ENCODE peak calls at places on chromosomes 5 and 9, in ten cellular contexts. One of them, this sample, is unnamed.

GRCh38 chr5:134267366-134268018 is 41.6 kb upstream of the PPP2CA start:
- DNase-seq in heart left ventricle: no peak
- DNase-seq in CD4-positive, CD25-positive, alpha-beta regulatory T cell: no peak
- DNase-seq in neural progenitor cell: no peak
- DNase-seq in RWPE2: no peak
- DNase-seq in aorta: no peak
- DNase-seq in A549: no peak
- DNase-seq in CD8-positive, alpha-beta memory T cell: no peak
- DNase-seq in SJSA1: no peak
- DNase-seq in left ventricle myocardium inferior: no peak
- DNase-seq in this sample: no peak

GRCh38 chr5:33713087-33713486 is 178.7 kb downstream of the ADAMTS12 start:
- DNase-seq in heart left ventricle: no peak
- DNase-seq in CD4-positive, CD25-positive, alpha-beta regulatory T cell: no peak
- DNase-seq in neural progenitor cell: no peak
- DNase-seq in RWPE2: no peak
- DNase-seq in aorta: no peak
- DNase-seq in A549: no peak
- DNase-seq in CD8-positive, alpha-beta memory T cell: no peak
- DNase-seq in SJSA1: no peak
- DNase-seq in left ventricle myocardium inferior: no peak
- DNase-seq in this sample: no peak

GRCh38 chr9:84297162-84297821 is 43.3 kb downstream of the SLC28A3 start:
- DNase-seq in heart left ventricle: no peak
- DNase-seq in CD4-positive, CD25-positive, alpha-beta regulatory T cell: no peak
- DNase-seq in neural progenitor cell: no peak
- DNase-seq in RWPE2: no peak
- DNase-seq in aorta: no peak
- DNase-seq in A549: no peak
- DNase-seq in CD8-positive, alpha-beta memory T cell: no peak
- DNase-seq in SJSA1: no peak
- DNase-seq in left ventricle myocardium inferior: no peak
- DNase-seq in this sample: no peak

GRCh38 chr9:131485206-131485605 is 17.5 kb upstream of the POMT1 start:
- DNase-seq in heart left ventricle: no peak
- DNase-seq in CD4-positive, CD25-positive, alpha-beta regulatory T cell: no peak
- DNase-seq in neural progenitor cell: no peak
- DNase-seq in RWPE2: no peak
- DNase-seq in aorta: no peak
- DNase-seq in A549: no peak
- DNase-seq in CD8-positive, alpha-beta memory T cell: no peak
- DNase-seq in SJSA1: no peak
- DNase-seq in left ventricle myocardium inferior: no peak
- DNase-seq in this sample: no peak

GRCh38 chr5:146068977-146069779 is 36.2 kb downstream of the PLAC8L1 start:
- DNase-seq in heart left ventricle: no peak
- DNase-seq in CD4-positive, CD25-positive, alpha-beta regulatory T cell: no peak
- DNase-seq in neural progenitor cell: no peak
- DNase-seq in RWPE2: no peak
- DNase-seq in aorta: no peak
- DNase-seq in A549: no peak
- DNase-seq in CD8-positive, alpha-beta memory T cell: no peak
- DNase-seq in SJSA1: no peak
- DNase-seq in left ventricle myocardium inferior: no peak
- DNase-seq in this sample: no peak

GRCh38 chr5:17314907-17315471 is 97.6 kb downstream of the BASP1 start:
- DNase-seq in heart left ventricle: no peak
- DNase-seq in CD4-positive, CD25-positive, alpha-beta regulatory T cell: no peak
- DNase-seq in neural progenitor cell: no peak
- DNase-seq in RWPE2: no peak
- DNase-seq in aorta: no peak
- DNase-seq in A549: no peak
- DNase-seq in CD8-positive, alpha-beta memory T cell: no peak
- DNase-seq in SJSA1: no peak
- DNase-seq in left ventricle myocardium inferior: no peak
- DNase-seq in this sample: no peak

GRCh38 chr5:172504736-172505402 is 50.5 kb upstream of the SH3PXD2B start:
- DNase-seq in heart left ventricle: peak
- DNase-seq in CD4-positive, CD25-positive, alpha-beta regulatory T cell: no peak
- DNase-seq in neural progenitor cell: no peak
- DNase-seq in RWPE2: peak
- DNase-seq in aorta: no peak
- DNase-seq in A549: no peak
- DNase-seq in CD8-positive, alpha-beta memory T cell: no peak
- DNase-seq in SJSA1: peak
- DNase-seq in left ventricle myocardium inferior: peak
- DNase-seq in this sample: no peak

GRCh38 chr9:120735415-120736126 is 21.3 kb upstream of the MEGF9 start:
- DNase-seq in heart left ventricle: peak
- DNase-seq in CD4-positive, CD25-positive, alpha-beta regulatory T cell: no peak
- DNase-seq in neural progenitor cell: no peak
- DNase-seq in RWPE2: no peak
- DNase-seq in aorta: no peak
- DNase-seq in A549: no peak
- DNase-seq in CD8-positive, alpha-beta memory T cell: no peak
- DNase-seq in SJSA1: no peak
- DNase-seq in left ventricle myocardium inferior: no peak
- DNase-seq in this sample: no peak

GRCh38 chr9:91789941-91790340 is 160.1 kb downstream of the ROR2 start:
- DNase-seq in heart left ventricle: no peak
- DNase-seq in CD4-positive, CD25-positive, alpha-beta regulatory T cell: no peak
- DNase-seq in neural progenitor cell: no peak
- DNase-seq in RWPE2: no peak
- DNase-seq in aorta: no peak
- DNase-seq in A549: no peak
- DNase-seq in CD8-positive, alpha-beta memory T cell: no peak
- DNase-seq in SJSA1: no peak
- DNase-seq in left ventricle myocardium inferior: no peak
- DNase-seq in this sample: no peak

GRCh38 chr9:126471084-126471611 is 142.6 kb upstream of the LMX1B start:
- DNase-seq in heart left ventricle: peak
- DNase-seq in CD4-positive, CD25-positive, alpha-beta regulatory T cell: peak
- DNase-seq in neural progenitor cell: no peak
- DNase-seq in RWPE2: no peak
- DNase-seq in aorta: peak
- DNase-seq in A549: no peak
- DNase-seq in CD8-positive, alpha-beta memory T cell: peak
- DNase-seq in SJSA1: no peak
- DNase-seq in left ventricle myocardium inferior: peak
- DNase-seq in this sample: no peak

GRCh38 chr5:43482490-43483064 is 1.1 kb downstream of the TMEM267 start:
- DNase-seq in heart left ventricle: no peak
- DNase-seq in CD4-positive, CD25-positive, alpha-beta regulatory T cell: no peak
- DNase-seq in neural progenitor cell: no peak
- DNase-seq in RWPE2: no peak
- DNase-seq in aorta: no peak
- DNase-seq in A549: peak
- DNase-seq in CD8-positive, alpha-beta memory T cell: no peak
- DNase-seq in SJSA1: no peak
- DNase-seq in left ventricle myocardium inferior: no peak
- DNase-seq in this sample: no peak

GRCh38 chr9:36258170-36258988 is at the start of gene GNE:
- DNase-seq in heart left ventricle: peak
- DNase-seq in CD4-positive, CD25-positive, alpha-beta regulatory T cell: peak
- DNase-seq in neural progenitor cell: peak
- DNase-seq in RWPE2: peak
- DNase-seq in aorta: peak
- DNase-seq in A549: peak
- DNase-seq in CD8-positive, alpha-beta memory T cell: peak
- DNase-seq in SJSA1: peak
- DNase-seq in left ventricle myocardium inferior: peak
- DNase-seq in this sample: peak

GRCh38 chr5:177494356-177495195 is 2.8 kb downstream of the PDLIM7 start:
- DNase-seq in heart left ventricle: peak
- DNase-seq in CD4-positive, CD25-positive, alpha-beta regulatory T cell: no peak
- DNase-seq in neural progenitor cell: peak
- DNase-seq in RWPE2: peak
- DNase-seq in aorta: peak
- DNase-seq in A549: peak
- DNase-seq in CD8-positive, alpha-beta memory T cell: no peak
- DNase-seq in SJSA1: peak
- DNase-seq in left ventricle myocardium inferior: peak
- DNase-seq in this sample: no peak

GRCh38 chr9:91879231-91879630 is 70.8 kb downstream of the ROR2 start:
- DNase-seq in heart left ventricle: no peak
- DNase-seq in CD4-positive, CD25-positive, alpha-beta regulatory T cell: no peak
- DNase-seq in neural progenitor cell: no peak
- DNase-seq in RWPE2: no peak
- DNase-seq in aorta: no peak
- DNase-seq in A549: no peak
- DNase-seq in CD8-positive, alpha-beta memory T cell: no peak
- DNase-seq in SJSA1: no peak
- DNase-seq in left ventricle myocardium inferior: no peak
- DNase-seq in this sample: no peak

GRCh38 chr9:15525958-15526357 is 15.2 kb upstream of the PSIP1 start:
- DNase-seq in heart left ventricle: no peak
- DNase-seq in CD4-positive, CD25-positive, alpha-beta regulatory T cell: no peak
- DNase-seq in neural progenitor cell: no peak
- DNase-seq in RWPE2: no peak
- DNase-seq in aorta: no peak
- DNase-seq in A549: no peak
- DNase-seq in CD8-positive, alpha-beta memory T cell: no peak
- DNase-seq in SJSA1: no peak
- DNase-seq in left ventricle myocardium inferior: no peak
- DNase-seq in this sample: no peak

GRCh38 chr9:129080312-129080607 is 651 bp upstream of the DOLPP1 start:
- DNase-seq in heart left ventricle: no peak
- DNase-seq in CD4-positive, CD25-positive, alpha-beta regulatory T cell: no peak
- DNase-seq in neural progenitor cell: no peak
- DNase-seq in RWPE2: no peak
- DNase-seq in aorta: no peak
- DNase-seq in A549: no peak
- DNase-seq in CD8-positive, alpha-beta memory T cell: no peak
- DNase-seq in SJSA1: no peak
- DNase-seq in left ventricle myocardium inferior: no peak
- DNase-seq in this sample: no peak
- H3K27ac ChIP-seq in heart left ventricle: no peak
- H3K27ac ChIP-seq in CD4-positive, CD25-positive, alpha-beta regulatory T cell: peak
- H3K27ac ChIP-seq in neural progenitor cell: no peak
- H3K27ac ChIP-seq in RWPE2: no peak
- H3K27ac ChIP-seq in aorta: no peak
- H3K27ac ChIP-seq in A549: peak
- H3K27ac ChIP-seq in CD8-positive, alpha-beta memory T cell: peak
- H3K27ac ChIP-seq in SJSA1: no peak
- H3K27ac ChIP-seq in left ventricle myocardium inferior: peak
- H3K27ac ChIP-seq in this sample: no peak

DNA sequence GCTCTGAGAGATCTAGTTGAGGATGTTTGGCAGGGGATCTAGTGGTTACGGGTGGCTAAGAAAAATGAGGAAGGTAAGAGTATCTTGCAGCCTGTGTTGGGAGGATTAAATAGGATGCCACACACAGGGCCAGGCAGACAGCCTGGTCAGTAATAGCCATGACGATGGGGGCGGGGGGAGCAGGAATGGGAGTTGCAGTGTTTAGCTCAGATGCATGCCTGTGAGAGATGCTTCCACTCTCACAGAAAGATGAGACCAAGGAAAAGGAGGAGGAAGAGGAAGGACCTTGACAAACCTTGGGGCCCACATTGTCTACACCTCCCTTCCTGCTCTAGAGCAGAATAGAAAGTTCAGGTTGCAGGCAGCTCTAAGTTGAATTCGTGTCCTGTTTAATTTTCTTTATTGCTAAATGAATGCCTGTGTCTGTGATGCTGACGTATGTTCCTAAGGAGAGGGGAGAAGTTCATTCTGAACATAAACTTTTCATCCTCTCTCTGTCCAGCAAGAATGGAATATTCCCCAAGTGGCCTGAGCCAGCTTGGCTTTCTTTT is 28.7 kb downstream of the TGFBI start:
- DNase-seq in heart left ventricle: no peak
- DNase-seq in CD4-positive, CD25-positive, alpha-beta regulatory T cell: no peak
- DNase-seq in neural progenitor cell: no peak
- DNase-seq in RWPE2: no peak
- DNase-seq in aorta: peak
- DNase-seq in A549: no peak
- DNase-seq in CD8-positive, alpha-beta memory T cell: no peak
- DNase-seq in SJSA1: peak
- DNase-seq in left ventricle myocardium inferior: no peak
- DNase-seq in this sample: no peak
- H3K27ac ChIP-seq in heart left ventricle: no peak
- H3K27ac ChIP-seq in CD4-positive, CD25-positive, alpha-beta regulatory T cell: no peak
- H3K27ac ChIP-seq in neural progenitor cell: no peak
- H3K27ac ChIP-seq in RWPE2: peak
- H3K27ac ChIP-seq in aorta: peak
- H3K27ac ChIP-seq in A549: peak
- H3K27ac ChIP-seq in CD8-positive, alpha-beta memory T cell: no peak
- H3K27ac ChIP-seq in SJSA1: peak
- H3K27ac ChIP-seq in left ventricle myocardium inferior: peak
- H3K27ac ChIP-seq in this sample: no peak

GRCh38 chr5:150781706-150782614 is 3.4 kb downstream of the SMIM3 start:
- DNase-seq in heart left ventricle: peak
- DNase-seq in CD4-positive, CD25-positive, alpha-beta regulatory T cell: no peak
- DNase-seq in neural progenitor cell: peak
- DNase-seq in RWPE2: no peak
- DNase-seq in aorta: peak
- DNase-seq in A549: no peak
- DNase-seq in CD8-positive, alpha-beta memory T cell: no peak
- DNase-seq in SJSA1: no peak
- DNase-seq in left ventricle myocardium inferior: peak
- DNase-seq in this sample: no peak

GRCh38 chr5:150782850-150783249 is 4.3 kb downstream of the SMIM3 start:
- DNase-seq in heart left ventricle: no peak
- DNase-seq in CD4-positive, CD25-positive, alpha-beta regulatory T cell: no peak
- DNase-seq in neural progenitor cell: no peak
- DNase-seq in RWPE2: no peak
- DNase-seq in aorta: no peak
- DNase-seq in A549: no peak
- DNase-seq in CD8-positive, alpha-beta memory T cell: no peak
- DNase-seq in SJSA1: no peak
- DNase-seq in left ventricle myocardium inferior: no peak
- DNase-seq in this sample: no peak

GRCh38 chr5:150780816-150781221 is 2.3 kb downstream of the SMIM3 start:
- DNase-seq in heart left ventricle: no peak
- DNase-seq in CD4-positive, CD25-positive, alpha-beta regulatory T cell: no peak
- DNase-seq in neural progenitor cell: no peak
- DNase-seq in RWPE2: no peak
- DNase-seq in aorta: no peak
- DNase-seq in A549: no peak
- DNase-seq in CD8-positive, alpha-beta memory T cell: no peak
- DNase-seq in SJSA1: no peak
- DNase-seq in left ventricle myocardium inferior: no peak
- DNase-seq in this sample: no peak

GRCh38 chr5:150785950-150786349 is 7.4 kb downstream of the SMIM3 start:
- DNase-seq in heart left ventricle: no peak
- DNase-seq in CD4-positive, CD25-positive, alpha-beta regulatory T cell: no peak
- DNase-seq in neural progenitor cell: no peak
- DNase-seq in RWPE2: no peak
- DNase-seq in aorta: no peak
- DNase-seq in A549: no peak
- DNase-seq in CD8-positive, alpha-beta memory T cell: no peak
- DNase-seq in SJSA1: no peak
- DNase-seq in left ventricle myocardium inferior: no peak
- DNase-seq in this sample: no peak

GRCh38 chr5:150783422-150783928 is 4.9 kb downstream of the SMIM3 start:
- DNase-seq in heart left ventricle: peak
- DNase-seq in CD4-positive, CD25-positive, alpha-beta regulatory T cell: peak
- DNase-seq in neural progenitor cell: no peak
- DNase-seq in RWPE2: no peak
- DNase-seq in aorta: peak
- DNase-seq in A549: no peak
- DNase-seq in CD8-positive, alpha-beta memory T cell: peak
- DNase-seq in SJSA1: no peak
- DNase-seq in left ventricle myocardium inferior: peak
- DNase-seq in this sample: no peak
- H3K27ac ChIP-seq in heart left ventricle: peak
- H3K27ac ChIP-seq in CD4-positive, CD25-positive, alpha-beta regulatory T cell: peak
- H3K27ac ChIP-seq in neural progenitor cell: no peak
- H3K27ac ChIP-seq in RWPE2: peak
- H3K27ac ChIP-seq in aorta: peak
- H3K27ac ChIP-seq in A549: no peak
- H3K27ac ChIP-seq in CD8-positive, alpha-beta memory T cell: peak
- H3K27ac ChIP-seq in SJSA1: no peak
- H3K27ac ChIP-seq in left ventricle myocardium inferior: peak
- H3K27ac ChIP-seq in this sample: peak

GRCh38 chr9:136860933-136861873 is 4.9 kb downstream of the EDF1 start:
- DNase-seq in heart left ventricle: no peak
- DNase-seq in CD4-positive, CD25-positive, alpha-beta regulatory T cell: no peak
- DNase-seq in neural progenitor cell: no peak
- DNase-seq in RWPE2: no peak
- DNase-seq in aorta: peak
- DNase-seq in A549: no peak
- DNase-seq in CD8-positive, alpha-beta memory T cell: no peak
- DNase-seq in SJSA1: no peak
- DNase-seq in left ventricle myocardium inferior: peak
- DNase-seq in this sample: no peak
- H3K27ac ChIP-seq in heart left ventricle: no peak
- H3K27ac ChIP-seq in CD4-positive, CD25-positive, alpha-beta regulatory T cell: no peak
- H3K27ac ChIP-seq in neural progenitor cell: no peak
- H3K27ac ChIP-seq in RWPE2: no peak
- H3K27ac ChIP-seq in aorta: no peak
- H3K27ac ChIP-seq in A549: peak
- H3K27ac ChIP-seq in CD8-positive, alpha-beta memory T cell: no peak
- H3K27ac ChIP-seq in SJSA1: no peak
- H3K27ac ChIP-seq in left ventricle myocardium inferior: no peak
- H3K27ac ChIP-seq in this sample: no peak

This sample was measured in caudate nucleus.